ENCODE peak calls at places on chromosome 4, in five cellular contexts. M is adrenal gland, O is PC-9, E is esophagus squamous epithelium, J is GM23338. G is an unnamed sample.
A peak's percentile ranks its signal among the peaks of the same experiment; 100 is the strongest.

GRCh38 chr4:34193451-34194154 is 2050.7 kb downstream of the ARAP2 start:
- DNase-seq in O (no peak), J (no peak), M (no peak), E (no peak), G (no peak)

GRCh38 chr4:171919314-171919713 is 106.1 kb downstream of the GALNTL6 start:
- DNase-seq in O (no peak), E (no peak), M (no peak), J (no peak), G (no peak)

GRCh38 chr4:2330119-2331042 is 68.5 kb upstream of the MXD4 start:
- DNase-seq in O (peak; percentile 82), J (no peak), E (no peak), M (no peak), G (peak; percentile 50)

GRCh38 chr4:75717332-75717873 is 7.0 kb upstream of the USO1 start:
- DNase-seq in O (no peak), J (no peak), M (no peak), E (no peak), G (peak; percentile 15)

GRCh38 chr4:29549308-29549707 is 1170.9 kb upstream of the PCDH7 start:
- DNase-seq in O (no peak), M (no peak), E (no peak), J (no peak), G (no peak)

GRCh38 chr4:55468724-55469123 is 73.0 kb downstream of the TMEM165 start:
- DNase-seq in E (no peak), M (no peak), O (peak; percentile 57), J (no peak), G (no peak)

GRCh38 chr4:176187610-176188009 is 7.8 kb downstream of the SPATA4 start:
- DNase-seq in E (no peak), O (no peak), M (no peak), J (no peak), G (no peak)

GRCh38 chr4:73259552-73260140 is 1.0 kb upstream of the ANKRD17 start:
- DNase-seq in J (peak; percentile 21), O (no peak), E (no peak), M (peak; percentile 23), G (no peak)

GRCh38 chr4:27084685-27085356 is 224.2 kb downstream of the STIM2 start:
- DNase-seq in E (no peak), M (peak; percentile 44), O (no peak), J (peak; percentile 76), G (no peak)

GRCh38 chr4:169033660-169034059 is 23.6 kb upstream of the CBR4 start:
- DNase-seq in O (no peak), J (no peak), M (no peak), E (no peak), G (no peak)

GRCh38 chr4:181597766-181598165 is 645.4 kb upstream of the TENM3 start:
- DNase-seq in M (no peak), E (no peak), J (no peak), O (no peak), G (no peak)

GRCh38 chr4:110512901-110513300 is 36.9 kb downstream of the ENPEP start:
- DNase-seq in E (no peak), J (no peak), O (no peak), M (no peak), G (no peak)

GRCh38 chr4:7828926-7829325 is 110.7 kb downstream of the AFAP1 start:
- DNase-seq in O (no peak), M (no peak), J (no peak), E (no peak), G (no peak)

GRCh38 chr4:57233391-57233790 is 123.2 kb upstream of the IGFBP7 start:
- DNase-seq in O (no peak), J (no peak), E (no peak), M (no peak), G (no peak)

GRCh38 chr4:147727476-147728028 is 4.3 kb upstream of the ARHGAP10 start:
- DNase-seq in E (no peak), J (no peak), M (no peak), O (peak; percentile 56), G (no peak)

GRCh38 chr4:2489081-2489805 is 20.3 kb downstream of the RNF4 start:
- DNase-seq in J (peak; percentile 17), E (no peak), M (no peak), O (no peak), G (no peak)

GRCh38 chr4:77818667-77819408 is at the start of gene CNOT6L:
- DNase-seq in O (no peak), M (peak; percentile 74), E (peak; percentile 67), J (peak; percentile 75), G (peak; percentile 56)

GRCh38 chr4:94561249-94562024 is 109.7 kb downstream of the PDLIM5 start:
- DNase-seq in J (no peak), M (no peak), O (no peak), E (no peak), G (peak; percentile 75)

GRCh38 chr4:41176357-41176756 is 38.0 kb downstream of the APBB2 start:
- DNase-seq in J (no peak), O (no peak), M (no peak), E (no peak), G (no peak)

DNA sequence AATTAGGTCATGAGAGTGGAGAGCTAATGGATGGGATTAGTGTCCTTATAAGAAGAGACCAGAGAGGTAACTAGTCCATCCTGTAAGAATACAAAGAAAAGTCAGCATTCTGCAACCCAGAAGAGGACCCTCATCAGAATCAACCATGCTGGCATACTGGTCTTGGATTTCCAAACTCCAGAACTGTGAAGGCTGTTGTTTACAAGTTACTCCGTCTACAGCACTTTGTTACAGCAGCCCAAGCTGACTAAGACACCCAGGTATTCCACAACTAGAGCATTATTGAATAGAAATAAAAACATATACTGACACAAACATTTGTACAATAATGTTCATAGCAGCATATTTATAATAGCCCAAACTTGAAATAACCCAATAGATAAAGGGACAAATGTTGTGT is 9.2 kb downstream of the TMEM156 start:
- DNase-seq in O (no peak), J (no peak), M (no peak), E (no peak), G (no peak)
- H3K27me3 ChIP-seq in O (no peaks in the 10 kb centered on the region), J (no peaks in the 10 kb centered on the region), M (no peaks in the 10 kb centered on the region), E (no peaks in the 10 kb centered on the region), G (no peaks in the 10 kb centered on the region)

GRCh38 chr4:185532327-185532726 is 3.0 kb downstream of the PDLIM3 start:
- DNase-seq in M (no peak), E (no peak), O (no peak), J (no peak), G (no peak)
- H3K27me3 ChIP-seq in M (no peaks in the 10 kb centered on the region), E (no peaks in the 10 kb centered on the region), O (no peaks in the 10 kb centered on the region), J (peaks cover 36% of the 10 kb centered on the region), G (no peaks in the 10 kb centered on the region)

DNA sequence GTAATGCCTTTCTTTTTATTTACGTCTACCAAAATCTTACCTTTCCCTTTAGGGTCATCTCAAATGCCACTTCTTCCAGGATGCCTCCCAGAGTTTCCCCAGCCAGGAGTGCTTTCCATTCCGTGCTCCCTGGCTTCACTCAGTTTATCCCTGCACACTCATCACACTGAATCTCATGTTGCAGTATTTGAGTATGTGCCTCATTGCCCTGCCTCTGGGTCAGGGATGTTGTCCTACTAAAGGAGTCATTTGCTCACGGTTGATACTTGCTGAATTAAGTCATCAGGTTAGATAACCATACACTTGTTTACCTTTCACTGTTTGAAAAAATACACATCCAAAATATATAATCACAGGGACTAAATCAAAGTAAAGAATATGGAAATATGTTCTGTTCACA is 356.2 kb upstream of the GATB start:
- DNase-seq in E (no peak), O (no peak), J (no peak), M (no peak), G (no peak)
- H3K27me3 ChIP-seq in E (no peaks in the 10 kb centered on the region), O (peaks cover 6% of the 10 kb centered on the region), J (no peaks in the 10 kb centered on the region), M (no peaks in the 10 kb centered on the region), G (peaks cover 5% of the 10 kb centered on the region)

GRCh38 chr4:48989461-48990203 is 3.6 kb downstream of the CWH43 start:
- DNase-seq in J (no peak), M (no peak), E (no peak), O (no peak), G (no peak)
- H3K27me3 ChIP-seq in J (peaks cover 49% of the 10 kb centered on the region), M (peaks cover 30% of the 10 kb centered on the region), E (no peaks in the 10 kb centered on the region), O (peaks cover 8% of the 10 kb centered on the region), G (peaks cover 4% of the 10 kb centered on the region)

DNA sequence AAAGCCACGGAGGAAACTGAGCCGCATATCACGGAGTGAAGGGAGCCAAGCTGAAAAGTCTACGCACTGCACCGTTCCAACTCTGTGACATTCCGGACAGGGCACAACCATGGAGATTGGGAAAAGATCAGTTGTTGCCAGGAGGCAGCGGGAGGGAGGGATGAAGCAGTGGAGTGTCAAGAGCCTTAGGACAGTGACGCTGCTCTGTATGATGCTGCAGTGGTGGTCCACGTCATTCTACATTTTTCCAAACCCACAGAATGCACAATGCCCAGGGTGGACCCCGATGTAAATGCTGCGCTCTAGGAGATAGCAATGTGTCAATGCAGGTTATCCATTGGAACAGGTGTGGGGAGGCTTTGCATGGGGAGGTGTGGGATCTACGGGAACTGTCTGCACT is 7.5 kb upstream of the WFS1 start:
- DNase-seq in M (no peak), E (no peak), O (no peak), J (no peak), G (no peak)
- H3K27me3 ChIP-seq in M (no peaks in the 10 kb centered on the region), E (no peaks in the 10 kb centered on the region), O (peaks cover 3% of the 10 kb centered on the region), J (no peaks in the 10 kb centered on the region), G (no peaks in the 10 kb centered on the region)

GRCh38 chr4:154490589-154491340 is 834 bp downstream of the DCHS2 start:
- DNase-seq in M (peak; percentile 14), J (peak; percentile 57), E (no peak), O (no peak), G (peak; percentile 4)

GRCh38 chr4:154491731-154492249 is at the start of gene DCHS2:
- DNase-seq in J (peak; percentile 80), E (no peak), O (no peak), M (peak; percentile 14), G (no peak)

GRCh38 chr4:154491341-154491679 is 289 bp downstream of the DCHS2 start:
- DNase-seq in M (no peak), E (no peak), J (peak; percentile 67), O (no peak), G (no peak)

GRCh38 chr4:154489558-154490260 is 1.9 kb downstream of the DCHS2 start:
- DNase-seq in M (no peak), E (no peak), J (no peak), O (no peak), G (no peak)

DNA sequence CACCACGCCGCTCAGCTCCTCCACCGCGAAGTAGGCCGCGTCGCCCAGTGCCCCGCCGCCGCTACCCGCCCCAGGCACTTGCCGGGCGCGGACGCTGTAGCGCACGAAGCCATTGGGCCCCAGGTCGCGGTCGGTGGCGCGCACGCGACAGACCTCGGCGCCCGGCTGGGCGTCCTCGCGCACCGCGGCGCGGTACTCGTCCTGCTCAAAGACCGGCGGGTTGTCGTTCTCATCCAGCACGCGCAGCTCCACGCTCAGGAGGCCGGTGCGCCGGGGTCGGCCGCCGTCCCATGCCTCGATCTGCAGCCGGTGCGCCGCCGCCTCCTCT is 1.4 kb downstream of the DCHS2 start:
- DNase-seq in M (no peak), J (peak; percentile 67), E (no peak), O (no peak), G (no peak)
- H3K27me3 ChIP-seq in M (peaks cover 16% of the 10 kb centered on the region), J (peaks cover 73% of the 10 kb centered on the region), E (peaks cover 4% of the 10 kb centered on the region), O (no peaks in the 10 kb centered on the region), G (peaks cover 18% of the 10 kb centered on the region)

G was measured in SJSA1.